ENCODE peak calls at places on chromosome 15, in seven cellular contexts. One of them, this sample, is unnamed.

GRCh38 chr15:90286678-90287077 is 21.2 kb downstream of the NGRN start:
- DNase-seq in lower leg skin: no peak
- DNase-seq in natural killer cell: no peak
- DNase-seq in BE2C: peak
- DNase-seq in GM23338: peak
- DNase-seq in uterus: no peak
- DNase-seq in WERI-Rb-1: peak
- DNase-seq in this sample: no peak

GRCh38 chr15:80455668-80456442 is 51.7 kb downstream of the ARNT2 start:
- DNase-seq in GM23338: peak
- DNase-seq in lower leg skin: no peak
- DNase-seq in natural killer cell: peak
- DNase-seq in BE2C: peak
- DNase-seq in WERI-Rb-1: peak
- DNase-seq in uterus: peak
- DNase-seq in this sample: peak

GRCh38 chr15:96327155-96327741 is 3.3 kb upstream of the NR2F2 start:
- DNase-seq in WERI-Rb-1: no peak
- DNase-seq in natural killer cell: no peak
- DNase-seq in lower leg skin: no peak
- DNase-seq in uterus: peak
- DNase-seq in GM23338: peak
- DNase-seq in BE2C: no peak
- DNase-seq in this sample: peak

GRCh38 chr15:41944313-41944940 is 27.9 kb downstream of the EHD4 start:
- DNase-seq in GM23338: no peak
- DNase-seq in natural killer cell: no peak
- DNase-seq in WERI-Rb-1: no peak
- DNase-seq in BE2C: no peak
- DNase-seq in lower leg skin: peak
- DNase-seq in uterus: peak
- DNase-seq in this sample: peak

GRCh38 chr15:32730677-32731654 is 13.2 kb downstream of the GREM1 start:
- DNase-seq in natural killer cell: no peak
- DNase-seq in uterus: no peak
- DNase-seq in GM23338: peak
- DNase-seq in BE2C: peak
- DNase-seq in WERI-Rb-1: no peak
- DNase-seq in lower leg skin: no peak
- DNase-seq in this sample: no peak

GRCh38 chr15:41780266-41780665 is 6.0 kb downstream of the MAPKBP1 start:
- DNase-seq in natural killer cell: no peak
- DNase-seq in GM23338: no peak
- DNase-seq in WERI-Rb-1: no peak
- DNase-seq in uterus: no peak
- DNase-seq in lower leg skin: no peak
- DNase-seq in BE2C: no peak
- DNase-seq in this sample: no peak

GRCh38 chr15:54481819-54482218 is 503.6 kb downstream of the UNC13C start:
- DNase-seq in WERI-Rb-1: no peak
- DNase-seq in uterus: no peak
- DNase-seq in GM23338: no peak
- DNase-seq in BE2C: no peak
- DNase-seq in lower leg skin: no peak
- DNase-seq in natural killer cell: no peak
- DNase-seq in this sample: no peak

GRCh38 chr15:92451225-92451825 is 57.6 kb downstream of the ST8SIA2 start:
- DNase-seq in WERI-Rb-1: no peak
- DNase-seq in uterus: no peak
- DNase-seq in GM23338: no peak
- DNase-seq in BE2C: no peak
- DNase-seq in lower leg skin: no peak
- DNase-seq in natural killer cell: no peak
- DNase-seq in this sample: no peak

GRCh38 chr15:66788024-66788423 is 86.0 kb downstream of the SMAD6 start:
- DNase-seq in BE2C: no peak
- DNase-seq in GM23338: no peak
- DNase-seq in WERI-Rb-1: no peak
- DNase-seq in uterus: no peak
- DNase-seq in lower leg skin: peak
- DNase-seq in natural killer cell: no peak
- DNase-seq in this sample: no peak

GRCh38 chr15:66786708-66787471 is 84.9 kb downstream of the SMAD6 start:
- DNase-seq in BE2C: no peak
- DNase-seq in uterus: no peak
- DNase-seq in natural killer cell: no peak
- DNase-seq in GM23338: no peak
- DNase-seq in lower leg skin: no peak
- DNase-seq in WERI-Rb-1: no peak
- DNase-seq in this sample: no peak

GRCh38 chr15:66787472-66787871 is 85.4 kb downstream of the SMAD6 start:
- DNase-seq in lower leg skin: peak
- DNase-seq in natural killer cell: no peak
- DNase-seq in BE2C: no peak
- DNase-seq in GM23338: no peak
- DNase-seq in WERI-Rb-1: no peak
- DNase-seq in uterus: no peak
- DNase-seq in this sample: no peak

GRCh38 chr15:66786222-66786621 is 84.2 kb downstream of the SMAD6 start:
- DNase-seq in WERI-Rb-1: no peak
- DNase-seq in lower leg skin: no peak
- DNase-seq in GM23338: no peak
- DNase-seq in natural killer cell: no peak
- DNase-seq in BE2C: no peak
- DNase-seq in uterus: no peak
- DNase-seq in this sample: no peak

DNA sequence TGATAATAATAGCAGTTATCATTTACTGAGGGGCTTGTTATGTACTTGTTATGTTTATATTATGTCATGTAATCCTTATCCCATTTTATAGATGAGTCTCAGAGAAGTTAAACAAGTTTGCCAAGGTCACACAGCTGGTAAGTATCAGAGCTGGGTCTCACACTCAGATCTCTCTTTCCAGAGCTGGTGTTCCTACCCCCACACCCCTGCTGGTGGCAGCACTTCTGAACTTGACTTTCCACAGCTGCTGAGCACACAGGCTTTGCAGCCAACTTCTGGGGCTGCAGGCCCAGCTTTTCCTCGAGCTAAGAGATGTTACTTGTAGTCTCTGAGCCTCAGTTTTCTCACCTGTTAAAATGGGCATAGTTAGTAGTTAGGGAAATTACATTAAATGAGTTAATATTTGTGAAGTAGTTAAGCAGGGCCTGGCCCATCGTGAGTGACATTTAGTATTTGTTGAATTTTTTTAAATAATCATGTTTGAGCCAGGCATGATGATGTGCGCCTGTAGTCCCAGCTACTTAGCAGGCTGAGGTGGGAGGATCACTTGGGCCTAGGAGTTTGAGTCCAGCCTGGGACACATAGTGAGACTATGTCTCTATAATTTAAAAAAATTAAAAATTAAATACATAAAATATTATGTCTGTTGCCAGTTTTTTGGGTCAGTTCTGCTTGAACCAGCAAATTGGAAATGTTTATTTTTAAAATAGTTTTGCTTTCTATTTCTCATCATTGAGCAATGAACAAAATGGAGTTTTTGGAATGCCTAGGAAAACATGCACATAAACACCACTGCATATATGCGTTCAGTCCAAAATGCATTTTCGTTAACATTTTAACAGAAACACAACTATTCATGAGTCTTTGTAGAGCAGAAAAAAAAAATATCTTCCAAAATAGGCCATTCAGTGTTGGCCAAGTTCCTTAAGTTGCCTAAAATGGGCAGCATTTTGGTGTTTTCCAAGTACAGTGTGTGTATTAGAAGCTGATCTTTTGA is 87.3 kb downstream of the SMAD6 start:
- DNase-seq in GM23338: peak
- DNase-seq in BE2C: peak
- DNase-seq in lower leg skin: peak
- DNase-seq in WERI-Rb-1: peak
- DNase-seq in uterus: peak
- DNase-seq in natural killer cell: no peak
- DNase-seq in this sample: peak
- TF ChIP-seq CTCF in GM23338: peak
- TF ChIP-seq CTCF in BE2C: peak
- TF ChIP-seq CTCF in lower leg skin: no peak
- TF ChIP-seq CTCF in WERI-Rb-1: peak
- TF ChIP-seq CTCF in uterus: peak
- TF ChIP-seq CTCF in natural killer cell: no peak
- TF ChIP-seq CTCF in this sample: peak

GRCh38 chr15:60134609-60135008 is 130.5 kb downstream of the FOXB1 start:
- DNase-seq in uterus: no peak
- DNase-seq in GM23338: no peak
- DNase-seq in lower leg skin: no peak
- DNase-seq in WERI-Rb-1: no peak
- DNase-seq in BE2C: no peak
- DNase-seq in natural killer cell: no peak
- DNase-seq in this sample: no peak
- TF ChIP-seq CTCF in uterus: no peak
- TF ChIP-seq CTCF in GM23338: peak
- TF ChIP-seq CTCF in lower leg skin: no peak
- TF ChIP-seq CTCF in WERI-Rb-1: peak
- TF ChIP-seq CTCF in BE2C: peak
- TF ChIP-seq CTCF in natural killer cell: no peak
- TF ChIP-seq CTCF in this sample: peak

GRCh38 chr15:79452244-79453051 is 20.3 kb downstream of the MINAR1 start:
- DNase-seq in lower leg skin: no peak
- DNase-seq in GM23338: no peak
- DNase-seq in BE2C: no peak
- DNase-seq in WERI-Rb-1: no peak
- DNase-seq in natural killer cell: no peak
- DNase-seq in uterus: no peak
- DNase-seq in this sample: no peak

GRCh38 chr15:79453446-79453845 is 21.3 kb downstream of the MINAR1 start:
- DNase-seq in GM23338: no peak
- DNase-seq in WERI-Rb-1: no peak
- DNase-seq in BE2C: no peak
- DNase-seq in lower leg skin: no peak
- DNase-seq in uterus: no peak
- DNase-seq in natural killer cell: no peak
- DNase-seq in this sample: no peak

GRCh38 chr15:79447060-79447459 is 14.9 kb downstream of the MINAR1 start:
- DNase-seq in BE2C: no peak
- DNase-seq in natural killer cell: no peak
- DNase-seq in lower leg skin: no peak
- DNase-seq in uterus: no peak
- DNase-seq in GM23338: no peak
- DNase-seq in WERI-Rb-1: no peak
- DNase-seq in this sample: no peak

GRCh38 chr15:79451361-79451999 is 19.3 kb downstream of the MINAR1 start:
- DNase-seq in lower leg skin: no peak
- DNase-seq in GM23338: peak
- DNase-seq in natural killer cell: no peak
- DNase-seq in uterus: no peak
- DNase-seq in WERI-Rb-1: no peak
- DNase-seq in BE2C: no peak
- DNase-seq in this sample: no peak

DNA sequence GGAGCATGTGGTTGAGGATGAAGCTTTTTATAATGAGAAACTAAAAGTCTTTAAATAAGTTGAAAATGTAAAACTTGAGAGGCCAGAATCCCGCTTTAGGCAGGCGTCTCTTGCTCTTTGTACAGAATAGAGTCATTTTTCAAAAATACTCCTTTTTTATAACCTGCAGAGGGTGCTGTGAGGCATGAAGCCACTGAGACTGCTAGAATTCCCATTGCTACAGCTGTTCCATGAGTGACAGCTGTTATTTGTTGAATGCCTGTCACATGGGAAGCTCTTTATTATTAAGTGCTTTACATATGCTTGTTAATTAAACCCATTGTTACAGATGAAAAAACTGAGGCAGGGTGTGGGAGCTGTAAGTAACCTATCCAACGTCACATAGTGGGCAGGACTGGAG is 18.5 kb downstream of the MINAR1 start:
- DNase-seq in uterus: no peak
- DNase-seq in BE2C: no peak
- DNase-seq in WERI-Rb-1: no peak
- DNase-seq in natural killer cell: no peak
- DNase-seq in lower leg skin: no peak
- DNase-seq in GM23338: peak
- DNase-seq in this sample: no peak
- TF ChIP-seq CTCF in uterus: no peak
- TF ChIP-seq CTCF in BE2C: peak
- TF ChIP-seq CTCF in WERI-Rb-1: peak
- TF ChIP-seq CTCF in natural killer cell: no peak
- TF ChIP-seq CTCF in lower leg skin: no peak
- TF ChIP-seq CTCF in GM23338: peak
- TF ChIP-seq CTCF in this sample: peak

GRCh38 chr15:72797338-72797689 is 13.8 kb upstream of the ADPGK start:
- DNase-seq in BE2C: no peak
- DNase-seq in natural killer cell: no peak
- DNase-seq in GM23338: no peak
- DNase-seq in lower leg skin: peak
- DNase-seq in uterus: no peak
- DNase-seq in WERI-Rb-1: no peak
- DNase-seq in this sample: no peak

GRCh38 chr15:72796210-72796514 is 12.6 kb upstream of the ADPGK start:
- DNase-seq in BE2C: no peak
- DNase-seq in uterus: no peak
- DNase-seq in GM23338: no peak
- DNase-seq in natural killer cell: no peak
- DNase-seq in WERI-Rb-1: no peak
- DNase-seq in lower leg skin: no peak
- DNase-seq in this sample: no peak

GRCh38 chr15:72800819-72801481 is 17.4 kb upstream of the ADPGK start:
- DNase-seq in GM23338: no peak
- DNase-seq in BE2C: no peak
- DNase-seq in WERI-Rb-1: no peak
- DNase-seq in natural killer cell: no peak
- DNase-seq in uterus: no peak
- DNase-seq in lower leg skin: peak
- DNase-seq in this sample: no peak

GRCh38 chr15:72797834-72798233 is 14.3 kb upstream of the ADPGK start:
- DNase-seq in WERI-Rb-1: no peak
- DNase-seq in GM23338: no peak
- DNase-seq in natural killer cell: no peak
- DNase-seq in BE2C: no peak
- DNase-seq in lower leg skin: peak
- DNase-seq in uterus: no peak
- DNase-seq in this sample: no peak

DNA sequence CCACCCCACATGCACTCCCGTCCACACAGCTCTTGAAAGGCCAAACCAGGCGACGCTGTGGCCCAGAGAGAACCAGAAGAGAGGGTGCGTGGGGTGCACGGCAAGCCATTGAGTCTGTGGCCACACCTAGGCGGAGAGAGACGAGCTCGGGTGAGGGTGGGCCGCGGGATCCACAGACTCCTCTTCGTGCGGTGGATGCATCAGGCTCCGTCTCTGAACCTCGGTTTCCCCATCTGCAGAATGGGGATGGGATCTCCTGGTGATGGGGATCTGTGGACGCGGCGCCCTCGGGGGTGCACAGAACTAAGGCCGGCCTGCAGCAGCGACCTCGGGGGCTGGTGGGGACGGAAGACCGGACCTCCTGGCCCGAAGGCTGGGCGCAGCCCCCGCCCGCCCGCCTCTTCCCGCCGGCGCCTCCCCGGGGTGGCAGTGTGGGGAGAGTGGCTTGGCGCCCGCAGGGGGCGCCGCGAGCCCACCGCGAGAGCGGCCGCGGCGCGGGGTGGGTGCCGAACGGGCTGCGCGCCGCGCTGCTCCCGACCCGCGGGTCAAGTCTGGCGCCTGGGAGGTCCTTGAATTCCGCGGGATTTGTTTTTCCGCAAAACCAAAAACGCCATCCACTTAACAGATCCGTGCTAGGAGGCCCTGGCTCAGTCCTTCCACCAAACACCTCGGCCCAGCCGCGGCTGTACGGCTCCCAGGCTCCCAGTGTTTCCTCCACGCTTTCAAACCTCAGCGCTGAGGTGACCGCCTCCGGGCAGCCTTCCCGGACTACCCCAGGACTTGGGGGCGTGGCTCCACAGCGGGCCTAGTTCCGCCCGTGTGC is 13.2 kb upstream of the ADPGK start:
- DNase-seq in WERI-Rb-1: peak
- DNase-seq in GM23338: peak
- DNase-seq in lower leg skin: peak
- DNase-seq in BE2C: peak
- DNase-seq in natural killer cell: peak
- DNase-seq in uterus: peak
- DNase-seq in this sample: peak
- TF ChIP-seq CTCF in WERI-Rb-1: peak
- TF ChIP-seq CTCF in GM23338: peak
- TF ChIP-seq CTCF in lower leg skin: no peak
- TF ChIP-seq CTCF in BE2C: peak
- TF ChIP-seq CTCF in natural killer cell: peak
- TF ChIP-seq CTCF in uterus: peak
- TF ChIP-seq CTCF in this sample: peak